ENCODE peak calls at places on chromosomes 5 and 9, in five cellular contexts. N is stimulated activated CD8-positive, alpha-beta memory T cell treated with anti-CD3 and anti-CD28 coated beads, Interleukin-15, amount 100 ng/mL, for 48 hours; P is astrocyte of the spinal cord; O is cerebellum; D is fibroblast of the conjunctiva. X is an unnamed sample.

GRCh38 chr5:88679638-88680037 is 203.3 kb downstream of the MEF2C start:
- DNase-seq in N (no peak), P (peak; percentile 40), O (no peak), D (no peak), X (no peak)

GRCh38 chr5:17443333-17444125 is 54.5 kb upstream of the TAF11L2 start:
- DNase-seq in N (no peak), P (no peak), O (no peak), D (no peak), X (no peak)

GRCh38 chr5:64532657-64533056 is 26.8 kb downstream of the RGS7BP start:
- DNase-seq in N (no peak), P (no peak), O (no peak), D (no peak), X (no peak)

GRCh38 chr9:17057729-17058128 is 77.1 kb upstream of the CNTLN start:
- DNase-seq in N (no peak), P (no peak), O (no peak), D (no peak), X (no peak)

GRCh38 chr9:131980267-131980916 is 99.3 kb downstream of the MED27 start:
- DNase-seq in N (no peak), P (no peak), O (no peak), D (no peak), X (no peak)

GRCh38 chr5:147017191-147017590 is 138.6 kb upstream of the PPP2R2B start:
- DNase-seq in N (no peak), P (no peak), O (no peak), D (no peak), X (no peak)

GRCh38 chr9:127720865-127721227 is 5.0 kb downstream of the TTC16 start:
- DNase-seq in N (no peak), P (no peak), O (no peak), D (no peak), X (no peak)

GRCh38 chr9:129406278-129407225 is 214.3 kb downstream of the C9orf50 start:
- DNase-seq in N (no peak), P (no peak), O (no peak), D (no peak), X (no peak)

GRCh38 chr5:181028032-181028819 is 11.8 kb upstream of the BTNL9 start:
- DNase-seq in N (no peak), P (no peak), O (no peak), D (no peak), X (no peak)

GRCh38 chr5:116709082-116709481 is 134.5 kb upstream of the SEMA6A start:
- DNase-seq in N (no peak), P (no peak), O (no peak), D (no peak), X (no peak)

GRCh38 chr5:89729623-89730390 is 679.7 kb downstream of the CETN3 start:
- DNase-seq in N (no peak), P (peak; percentile 16), O (no peak), D (no peak), X (no peak)

GRCh38 chr5:68709229-68709628 is 384.6 kb upstream of the SLC30A5 start:
- DNase-seq in N (no peak), P (no peak), O (peak; percentile 25), D (no peak), X (no peak)

GRCh38 chr9:120876842-120877240 is at the start of gene PHF19:
- DNase-seq in N (no peak), P (peak; percentile 39), O (no peak), D (no peak), X (no peak)

GRCh38 chr9:37936965-37937364 is 33.0 kb upstream of the SLC25A51 start:
- DNase-seq in N (no peak), P (peak; percentile 66), O (no peak), D (no peak), X (no peak)

GRCh38 chr9:76571288-76572204 is 112.6 kb downstream of the GCNT1 start:
- DNase-seq in N (no peak), P (no peak), O (no peak), D (no peak), X (no peak)

GRCh38 chr9:108980893-108981292 is 32.4 kb downstream of the CTNNAL1 start:
- DNase-seq in N (no peak), P (no peak), O (peak; percentile 12), D (no peak), X (no peak)

GRCh38 chr9:19114680-19115270 is 12.1 kb upstream of the HAUS6 start:
- DNase-seq in N (no peak), P (peak; percentile 10), O (no peak), D (no peak), X (no peak)

GRCh38 chr5:180623844-180624243 is 25.6 kb downstream of the FLT4 start:
- DNase-seq in N (no peak), P (no peak), O (no peak), D (no peak), X (no peak)

GRCh38 chr9:89138463-89139390 is 39.9 kb downstream of the SHC3 start:
- DNase-seq in N (no peak), P (peak; percentile 56), O (no peak), D (no peak), X (no peak)

GRCh38 chr9:27528278-27528885 is 1.2 kb downstream of the MOB3B start:
- DNase-seq in N (no peak), P (peak; percentile 66), O (peak; percentile 50), D (no peak), X (no peak)